ENCODE peak calls at places on chromosome 19, in five cellular contexts. One of them, this sample, is unnamed.

GRCh38 chr19:1000095-1000494 is at the start of gene GRIN3B:
- DNase-seq in thyroid gland: peak; percentile 46
- DNase-seq in transverse colon: peak; percentile 73
- DNase-seq in CD4-positive, CD25-positive, alpha-beta regulatory T cell: peak; percentile 38
- DNase-seq in kidney: peak; percentile 86
- DNase-seq in this sample: no peak

GRCh38 chr19:5891938-5892771 is 11.4 kb downstream of the NDUFA11 start:
- DNase-seq in thyroid gland: peak; percentile 37
- DNase-seq in transverse colon: peak; percentile 58
- DNase-seq in CD4-positive, CD25-positive, alpha-beta regulatory T cell: no peak
- DNase-seq in kidney: no peak
- DNase-seq in this sample: no peak

GRCh38 chr19:13001502-13002388 is 6.5 kb downstream of the NFIX start:
- DNase-seq in thyroid gland: peak; percentile 84
- DNase-seq in transverse colon: peak; percentile 52
- DNase-seq in CD4-positive, CD25-positive, alpha-beta regulatory T cell: no peak
- DNase-seq in kidney: peak; percentile 85
- DNase-seq in this sample: no peak

GRCh38 chr19:4455742-4456565 is 1.6 kb downstream of the UBXN6 start:
- DNase-seq in thyroid gland: peak; percentile 98
- DNase-seq in transverse colon: peak; percentile 48
- DNase-seq in CD4-positive, CD25-positive, alpha-beta regulatory T cell: no peak
- DNase-seq in kidney: peak; percentile 90
- DNase-seq in this sample: no peak

GRCh38 chr19:3236272-3236671 is 11.8 kb downstream of the CELF5 start:
- DNase-seq in thyroid gland: no peak
- DNase-seq in transverse colon: no peak
- DNase-seq in CD4-positive, CD25-positive, alpha-beta regulatory T cell: no peak
- DNase-seq in kidney: no peak
- DNase-seq in this sample: no peak

GRCh38 chr19:5057860-5058259 is 88.9 kb downstream of the KDM4B start:
- DNase-seq in thyroid gland: no peak
- DNase-seq in transverse colon: no peak
- DNase-seq in CD4-positive, CD25-positive, alpha-beta regulatory T cell: no peak
- DNase-seq in kidney: no peak
- DNase-seq in this sample: no peak

GRCh38 chr19:3586124-3586626 is 897 bp downstream of the GIPC3 start:
- DNase-seq in thyroid gland: no peak
- DNase-seq in transverse colon: no peak
- DNase-seq in CD4-positive, CD25-positive, alpha-beta regulatory T cell: no peak
- DNase-seq in kidney: no peak
- DNase-seq in this sample: no peak

GRCh38 chr19:14473915-14474578 is 1.1 kb downstream of the PTGER1 start:
- DNase-seq in thyroid gland: no peak
- DNase-seq in transverse colon: peak; percentile 53
- DNase-seq in CD4-positive, CD25-positive, alpha-beta regulatory T cell: no peak
- DNase-seq in kidney: peak; percentile 80
- DNase-seq in this sample: no peak

GRCh38 chr19:17095141-17095919 is 19.8 kb downstream of the MYO9B start:
- DNase-seq in thyroid gland: peak; percentile 25
- DNase-seq in transverse colon: peak; percentile 45
- DNase-seq in CD4-positive, CD25-positive, alpha-beta regulatory T cell: no peak
- DNase-seq in kidney: no peak
- DNase-seq in this sample: no peak

GRCh38 chr19:18445252-18445948 is 7.5 kb upstream of the ISYNA1 start:
- DNase-seq in thyroid gland: no peak
- DNase-seq in transverse colon: peak; percentile 49
- DNase-seq in CD4-positive, CD25-positive, alpha-beta regulatory T cell: no peak
- DNase-seq in kidney: no peak
- DNase-seq in this sample: no peak

GRCh38 chr19:53275480-53275879 is 8.0 kb upstream of the VN1R4 start:
- DNase-seq in thyroid gland: no peak
- DNase-seq in transverse colon: no peak
- DNase-seq in CD4-positive, CD25-positive, alpha-beta regulatory T cell: no peak
- DNase-seq in kidney: no peak
- DNase-seq in this sample: no peak

GRCh38 chr19:53272044-53272443 is 4.5 kb upstream of the VN1R4 start:
- DNase-seq in thyroid gland: no peak
- DNase-seq in transverse colon: no peak
- DNase-seq in CD4-positive, CD25-positive, alpha-beta regulatory T cell: no peak
- DNase-seq in kidney: no peak
- DNase-seq in this sample: no peak
- H3K4me3 ChIP-seq in thyroid gland: no peak overlapping the region
- H3K4me3 ChIP-seq in transverse colon: no peak overlapping the region
- H3K4me3 ChIP-seq in CD4-positive, CD25-positive, alpha-beta regulatory T cell: no peak overlapping the region
- H3K4me3 ChIP-seq in kidney: no peak overlapping the region
- H3K4me3 ChIP-seq in this sample: no peak overlapping the region

GRCh38 chr19:48500830-48501445 is 10.7 kb downstream of the LMTK3 start:
- DNase-seq in thyroid gland: no peak
- DNase-seq in transverse colon: no peak
- DNase-seq in CD4-positive, CD25-positive, alpha-beta regulatory T cell: no peak
- DNase-seq in kidney: peak; percentile 85
- DNase-seq in this sample: no peak

GRCh38 chr19:48501446-48501960 is 10.1 kb downstream of the LMTK3 start:
- DNase-seq in thyroid gland: peak; percentile 81
- DNase-seq in transverse colon: peak; percentile 78
- DNase-seq in CD4-positive, CD25-positive, alpha-beta regulatory T cell: peak; percentile 43
- DNase-seq in kidney: peak; percentile 94
- DNase-seq in this sample: no peak

GRCh38 chr19:48502720-48503018 is 9.0 kb downstream of the LMTK3 start:
- DNase-seq in thyroid gland: no peak
- DNase-seq in transverse colon: no peak
- DNase-seq in CD4-positive, CD25-positive, alpha-beta regulatory T cell: no peak
- DNase-seq in kidney: no peak
- DNase-seq in this sample: no peak

GRCh38 chr19:48499352-48500090 is 12.1 kb downstream of the LMTK3 start:
- DNase-seq in thyroid gland: no peak
- DNase-seq in transverse colon: no peak
- DNase-seq in CD4-positive, CD25-positive, alpha-beta regulatory T cell: no peak
- DNase-seq in kidney: peak; percentile 82
- DNase-seq in this sample: no peak

GRCh38 chr19:48501961-48502719 is 9.5 kb downstream of the LMTK3 start:
- DNase-seq in thyroid gland: peak; percentile 96
- DNase-seq in transverse colon: peak; percentile 92
- DNase-seq in CD4-positive, CD25-positive, alpha-beta regulatory T cell: peak; percentile 67
- DNase-seq in kidney: peak; percentile 97
- DNase-seq in this sample: peak; percentile 88
- H3K4me3 ChIP-seq in thyroid gland: no peak overlapping the region
- H3K4me3 ChIP-seq in transverse colon: no peak overlapping the region
- H3K4me3 ChIP-seq in CD4-positive, CD25-positive, alpha-beta regulatory T cell: no peak overlapping the region
- H3K4me3 ChIP-seq in kidney: peak overlapping the region; percentile 17
- H3K4me3 ChIP-seq in this sample: peak overlapping the region; percentile 27

GRCh38 chr19:35557539-35558399 is 5.7 kb downstream of the ATP4A start:
- DNase-seq in thyroid gland: peak; percentile 62
- DNase-seq in transverse colon: peak; percentile 50
- DNase-seq in CD4-positive, CD25-positive, alpha-beta regulatory T cell: peak; percentile 48
- DNase-seq in kidney: peak; percentile 83
- DNase-seq in this sample: no peak
- H3K4me3 ChIP-seq in thyroid gland: no peak overlapping the region
- H3K4me3 ChIP-seq in transverse colon: no peak overlapping the region
- H3K4me3 ChIP-seq in CD4-positive, CD25-positive, alpha-beta regulatory T cell: peak overlapping the region; percentile 32
- H3K4me3 ChIP-seq in kidney: no peak overlapping the region
- H3K4me3 ChIP-seq in this sample: no peak overlapping the region

DNA sequence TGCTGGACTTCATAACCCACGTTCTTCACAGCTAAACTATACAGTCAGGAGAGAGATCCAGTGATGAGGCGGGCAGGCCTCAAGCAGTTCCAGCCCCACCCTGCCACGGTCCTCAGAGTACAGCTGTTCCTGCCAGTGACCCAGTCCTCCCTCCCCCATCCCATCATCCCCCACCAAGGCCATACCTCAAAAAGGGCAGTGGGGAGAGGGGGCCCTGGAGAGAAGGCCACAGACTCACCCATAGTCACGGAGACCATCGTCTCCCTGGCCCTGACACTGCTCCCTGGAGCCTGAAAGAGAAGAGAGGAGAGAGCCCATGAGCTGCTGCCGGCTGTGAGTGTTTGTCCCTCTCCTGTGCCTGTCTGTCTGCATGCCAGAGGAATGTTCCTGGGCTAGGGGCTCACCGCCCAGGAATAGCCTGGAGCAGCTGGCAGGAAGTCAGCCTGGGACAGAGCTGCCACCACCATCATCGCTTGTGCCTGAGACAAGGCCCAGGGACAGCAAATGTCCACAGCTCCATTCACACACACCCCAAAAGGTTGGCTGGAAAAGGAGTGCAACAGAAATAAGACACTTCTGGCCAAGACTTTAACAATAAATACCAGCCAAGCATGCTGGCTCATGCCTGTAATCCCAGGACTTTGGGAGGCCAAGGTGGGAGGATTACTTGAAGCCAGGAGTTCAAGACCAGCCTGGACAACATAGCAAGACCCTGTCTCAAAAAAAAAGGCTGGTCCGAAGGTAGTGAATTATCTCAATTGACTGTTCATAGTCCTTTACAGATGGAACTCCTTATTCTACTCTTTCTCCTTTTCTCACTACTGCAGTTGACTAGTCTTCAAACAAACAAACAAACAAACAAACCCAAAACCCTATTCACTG is 6.4 kb downstream of the C19orf47 start:
- DNase-seq in thyroid gland: peak; percentile 27
- DNase-seq in transverse colon: no peak
- DNase-seq in CD4-positive, CD25-positive, alpha-beta regulatory T cell: no peak
- DNase-seq in kidney: no peak
- DNase-seq in this sample: no peak
- H3K4me3 ChIP-seq in thyroid gland: no peak overlapping the region
- H3K4me3 ChIP-seq in transverse colon: no peak overlapping the region
- H3K4me3 ChIP-seq in CD4-positive, CD25-positive, alpha-beta regulatory T cell: no peak overlapping the region
- H3K4me3 ChIP-seq in kidney: no peak overlapping the region
- H3K4me3 ChIP-seq in this sample: no peak overlapping the region

GRCh38 chr19:51207747-51208146 is 17.1 kb upstream of the CD33 start:
- DNase-seq in thyroid gland: no peak
- DNase-seq in transverse colon: no peak
- DNase-seq in CD4-positive, CD25-positive, alpha-beta regulatory T cell: no peak
- DNase-seq in kidney: no peak
- DNase-seq in this sample: no peak
- H3K4me3 ChIP-seq in thyroid gland: no peak overlapping the region
- H3K4me3 ChIP-seq in transverse colon: no peak overlapping the region
- H3K4me3 ChIP-seq in CD4-positive, CD25-positive, alpha-beta regulatory T cell: no peak overlapping the region
- H3K4me3 ChIP-seq in kidney: no peak overlapping the region
- H3K4me3 ChIP-seq in this sample: no peak overlapping the region

This sample was measured in Jurkat, Clone E6-1.